ENCODE peak calls at places on chromosomes 2 and 18, in ten cellular contexts. A, Y, C, E, G, X, I, M, U and L are unnamed samples. For H3K4me1, the result is how much of the 10 kb centered on the place peaks cover.

GRCh38 chr2:55616509-55617159 is 788 bp downstream of the PPP4R3B start:
- DNase-seq in U (peak), E (no peak), A (peak), C (peak), I (no peak), Y (peak), M (no peak), G (peak), X (no peak), L (peak)

GRCh38 chr2:172865422-172865821 is 129.8 kb downstream of the RAPGEF4 start:
- DNase-seq in M (no peak), C (no peak), I (no peak), A (peak), G (no peak), Y (peak), X (no peak), U (no peak), E (peak), L (no peak)

GRCh38 chr2:126796931-126797621 is 101.6 kb upstream of the TEX51 start:
- DNase-seq in G (no peak), C (no peak), E (peak), A (no peak), Y (no peak), X (no peak), M (no peak), U (no peak), I (no peak), L (no peak)

GRCh38 chr2:136384541-136385303 is 266.8 kb upstream of the CXCR4 start:
- DNase-seq in X (no peak), A (peak), U (peak), M (peak), G (peak), Y (peak), E (peak), C (peak), I (no peak), L (no peak)

GRCh38 chr2:127623388-127624320 is 22.3 kb upstream of the GPR17 start:
- DNase-seq in E (peak), X (no peak), Y (peak), M (no peak), A (peak), I (no peak), U (no peak), G (no peak), C (no peak), L (no peak)

GRCh38 chr2:26430826-26431225 is 29.1 kb downstream of the DRC1 start:
- DNase-seq in C (no peak), G (no peak), X (no peak), M (no peak), A (peak), U (no peak), Y (peak), I (no peak), E (no peak), L (no peak)

GRCh38 chr2:175309799-175310198 is 128.3 kb upstream of the ATP5MC3 start:
- DNase-seq in Y (peak), I (no peak), M (peak), A (peak), E (peak), G (no peak), C (peak), U (peak), X (no peak), L (no peak)

GRCh38 chr18:49878567-49878966 is 65.2 kb upstream of the ACAA2 start:
- DNase-seq in C (no peak), U (no peak), X (no peak), Y (peak), G (no peak), I (no peak), E (no peak), M (no peak), A (peak), L (no peak)

GRCh38 chr2:185625604-185626003 is 113.0 kb upstream of the FSIP2 start:
- DNase-seq in U (no peak), G (no peak), E (no peak), I (no peak), Y (no peak), A (no peak), M (no peak), X (no peak), C (no peak), L (no peak)

GRCh38 chr2:18501156-18501555 is 59.3 kb downstream of the RDH14 start:
- DNase-seq in M (no peak), I (no peak), X (no peak), C (no peak), G (no peak), U (no peak), Y (no peak), E (no peak), A (no peak), L (no peak)

GRCh38 chr2:15298769-15299168 is 262.4 kb downstream of the NBAS start:
- DNase-seq in Y (peak), I (peak), X (peak), C (peak), E (no peak), G (no peak), A (peak), U (no peak), M (no peak), L (no peak)

GRCh38 chr2:198499539-198499938 is 695.1 kb downstream of the PLCL1 start:
- DNase-seq in X (no peak), E (no peak), Y (peak), C (no peak), A (peak), M (no peak), U (no peak), I (peak), G (peak), L (no peak)

GRCh38 chr2:168033966-168034365 is 213.4 kb downstream of the STK39 start:
- DNase-seq in G (no peak), I (no peak), M (no peak), C (no peak), A (no peak), E (no peak), X (no peak), Y (no peak), U (no peak), L (no peak)

GRCh38 chr2:105935048-105935447 is 190.3 kb downstream of the NCK2 start:
- DNase-seq in I (no peak), Y (no peak), G (no peak), C (peak), X (no peak), E (no peak), M (no peak), A (no peak), U (no peak), L (no peak)

GRCh38 chr18:49967914-49968313 is 154.6 kb upstream of the ACAA2 start:
- DNase-seq in C (no peak), M (no peak), A (no peak), U (no peak), G (no peak), Y (no peak), X (no peak), E (no peak), I (no peak), L (no peak)

GRCh38 chr2:39623916-39624315 is 41.8 kb upstream of the TMEM178A start:
- DNase-seq in U (no peak), M (no peak), A (no peak), C (no peak), Y (no peak), G (no peak), I (no peak), X (no peak), E (no peak), L (no peak)

GRCh38 chr2:64166637-64167420 is 22.6 kb upstream of the PELI1 start:
- DNase-seq in A (peak), M (no peak), E (no peak), X (no peak), Y (peak), I (no peak), U (no peak), C (no peak), G (no peak), L (no peak)

GRCh38 chr2:233371608-233372007 is 17.3 kb downstream of the DGKD start:
- DNase-seq in X (no peak), C (no peak), Y (no peak), A (no peak), G (no peak), M (no peak), U (no peak), I (no peak), E (no peak), L (no peak)

GRCh38 chr2:8525236-8525581 is 156.6 kb upstream of the ID2 start:
- DNase-seq in U (no peak), A (no peak), M (no peak), G (no peak), C (no peak), Y (no peak), E (no peak), I (no peak), X (no peak), L (no peak)

GRCh38 chr2:141496805-141497204 is 634.0 kb downstream of the LRP1B start:
- DNase-seq in G (no peak), E (no peak), X (no peak), Y (peak), A (peak), U (no peak), C (no peak), M (no peak), I (no peak), L (no peak)

GRCh38 chr2:218216336-218216673 is 684 bp upstream of the ARPC2 start:
- DNase-seq in U (no peak), M (no peak), E (no peak), Y (no peak), A (no peak), C (no peak), X (peak), I (peak), G (no peak), L (no peak)

GRCh38 chr2:218216674-218217365 is at the start of gene ARPC2:
- DNase-seq in U (peak), X (peak), E (peak), C (peak), I (peak), Y (peak), A (peak), G (peak), M (peak), L (peak)

GRCh38 chr2:218217366-218218309 is 649 bp downstream of the ARPC2 start:
- DNase-seq in G (no peak), C (peak), I (peak), U (peak), M (no peak), X (peak), Y (peak), E (peak), A (peak), L (peak)

GRCh38 chr2:218219934-218220333 is 2.9 kb downstream of the ARPC2 start:
- DNase-seq in I (no peak), U (no peak), A (no peak), M (no peak), Y (no peak), X (no peak), E (no peak), G (no peak), C (no peak), L (no peak)

GRCh38 chr2:218218409-218219185 is 1.6 kb downstream of the ARPC2 start:
- DNase-seq in X (no peak), Y (no peak), I (no peak), A (peak), C (peak), U (peak), E (no peak), M (no peak), G (no peak), L (no peak)
- H3K4me1 ChIP-seq in X (under half), Y (under half), I (half or more), A (under half), C (half or more), U (under half), E (under half), M (under half), G (half or more), L (half or more)

GRCh38 chr2:98761267-98761781 is 30.4 kb upstream of the MGAT4A start:
- DNase-seq in M (no peak), U (peak), E (no peak), G (no peak), X (no peak), Y (no peak), A (no peak), C (peak), I (no peak), L (peak)
- H3K4me1 ChIP-seq in M (under half), U (half or more), E (under half), G (under half), X (under half), Y (under half), A (under half), C (half or more), I (under half), L (under half)

GRCh38 chr2:37583402-37583801 is 88.0 kb downstream of the CDC42EP3 start:
- DNase-seq in M (no peak), A (peak), I (no peak), Y (no peak), G (no peak), X (no peak), E (no peak), U (no peak), C (no peak), L (no peak)
- H3K4me1 ChIP-seq in M (half or more), A (half or more), I (under half), Y (under half), G (half or more), X (under half), E (under half), U (under half), C (half or more), L (half or more)

GRCh38 chr2:6874032-6874431 is 3.5 kb upstream of the RSAD2 start:
- DNase-seq in A (no peak), I (no peak), U (no peak), X (no peak), C (no peak), E (no peak), Y (no peak), M (no peak), G (no peak), L (no peak)
- H3K4me1 ChIP-seq in A (under half), I (under half), U (under half), X (under half), C (under half), E (under half), Y (under half), M (under half), G (under half), L (under half)

DNA sequence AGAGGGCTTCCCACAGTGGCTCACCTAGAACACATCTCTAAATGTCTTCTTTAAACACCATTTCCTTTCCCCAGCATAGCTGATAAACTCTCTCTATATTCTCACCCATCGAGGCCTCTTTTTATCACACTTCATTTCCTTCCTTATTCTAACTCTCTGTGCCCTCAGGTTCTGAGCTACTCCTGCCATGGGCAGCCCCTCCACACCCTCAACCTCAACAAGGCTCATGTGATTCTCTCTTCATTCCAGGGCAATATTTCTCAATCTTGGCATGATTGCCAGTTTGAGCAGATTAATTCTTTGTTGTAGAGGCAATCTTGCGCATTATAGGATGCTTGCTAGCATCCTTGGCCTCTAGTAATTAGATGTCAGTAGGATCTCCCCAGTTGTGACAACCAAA is 999.1 kb downstream of the TSN start:
- DNase-seq in M (no peak), G (no peak), I (no peak), C (no peak), U (no peak), E (no peak), X (no peak), Y (no peak), A (no peak), L (no peak)
- H3K4me1 ChIP-seq in M (under half), G (under half), I (under half), C (under half), U (under half), E (under half), X (under half), Y (under half), A (under half), L (under half)

DNA sequence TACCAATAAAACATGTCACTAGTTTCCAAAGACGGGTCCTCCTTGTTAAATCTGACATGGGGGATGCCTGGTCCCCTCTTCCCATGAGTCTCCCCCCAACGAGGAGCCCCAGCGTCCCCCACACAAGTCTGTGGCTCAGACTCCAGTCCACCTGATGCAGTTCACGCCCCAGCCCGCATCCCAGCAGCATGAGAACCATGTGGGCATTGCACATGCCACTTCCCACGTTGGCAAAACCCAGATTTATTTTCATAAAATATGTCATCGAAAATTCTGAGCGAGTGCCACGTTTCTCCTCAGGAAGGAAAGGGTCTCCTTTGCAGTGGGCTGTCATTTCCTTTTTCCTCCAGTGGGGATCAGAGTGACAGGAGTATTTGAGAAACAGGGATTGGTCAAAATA is 45.7 kb upstream of the TPO start:
- DNase-seq in M (no peak), X (no peak), U (no peak), C (no peak), Y (no peak), G (no peak), I (no peak), A (no peak), E (no peak), L (no peak)
- H3K4me1 ChIP-seq in M (under half), X (under half), U (under half), C (under half), Y (under half), G (under half), I (under half), A (under half), E (under half), L (under half)

GRCh38 chr2:88810488-88810887 is 119.0 kb downstream of the RPIA start:
- DNase-seq in I (no peak), Y (no peak), C (no peak), G (no peak), U (no peak), A (no peak), X (no peak), E (no peak), M (no peak), L (no peak)
- H3K4me1 ChIP-seq in I (under half), Y (under half), C (under half), G (under half), U (under half), A (under half), X (under half), E (under half), M (under half), L (under half)